ENCODE peak calls at places on chromosomes 3 and 15, in four cellular contexts. L is GM12878, Y is HL-60, O is K562. E is an unnamed sample.

GRCh38 chr3:7953449-7954015 is 548.1 kb upstream of the LMCD1 start:
- DNase-seq in O (no peak), L (no peak), Y (no peak), E (no peak)

GRCh38 chr15:31358163-31358562 is 31.5 kb downstream of the KLF13 start:
- DNase-seq in O (no peak), Y (no peak), L (no peak), E (no peak)

GRCh38 chr3:5298453-5298852 is 110.9 kb downstream of the EDEM1 start:
- DNase-seq in O (no peak), Y (no peak), L (peak; percentile 69), E (peak; percentile 32)

GRCh38 chr3:27824312-27825200 is 102.4 kb upstream of the EOMES start:
- DNase-seq in O (no peak), Y (no peak), L (no peak), E (no peak)

GRCh38 chr3:100740207-100740606 is 30.9 kb downstream of the TFG start:
- DNase-seq in O (peak; percentile 13), L (no peak), Y (no peak), E (no peak)

GRCh38 chr3:9916346-9916733 is 558 bp upstream of the IL17RC start:
- DNase-seq in L (no peak), Y (no peak), O (no peak), E (no peak)

GRCh38 chr15:50116477-50116876 is 2.6 kb downstream of the ATP8B4 start:
- DNase-seq in L (no peak), Y (peak; percentile 90), O (peak; percentile 51), E (no peak)

GRCh38 chr3:44624696-44625528 is at the start of gene ZNF197:
- DNase-seq in L (peak; percentile 48), Y (peak; percentile 90), O (peak; percentile 92), E (peak; percentile 52)

GRCh38 chr3:138127636-138128365 is 4.4 kb downstream of the A4GNT start:
- DNase-seq in Y (no peak), O (no peak), L (no peak), E (no peak)

GRCh38 chr3:105786988-105787387 is 81.8 kb downstream of the CBLB start:
- DNase-seq in L (no peak), Y (no peak), O (no peak), E (no peak)

GRCh38 chr3:105222568-105223093 is 144.1 kb upstream of the ALCAM start:
- DNase-seq in O (no peak), Y (no peak), L (no peak), E (no peak)

GRCh38 chr3:14925729-14926591 is 21.4 kb upstream of the NR2C2 start:
- DNase-seq in L (no peak), O (peak; percentile 72), Y (peak; percentile 43), E (no peak)

GRCh38 chr3:169813757-169814517 is 1.2 kb upstream of the LRRC34 start:
- DNase-seq in Y (peak; percentile 88), O (no peak), L (peak; percentile 83), E (peak; percentile 31)
- TF ChIP-seq SPI1 in Y (no peak), O (no peak), L (no peak), E (no peak)

DNA sequence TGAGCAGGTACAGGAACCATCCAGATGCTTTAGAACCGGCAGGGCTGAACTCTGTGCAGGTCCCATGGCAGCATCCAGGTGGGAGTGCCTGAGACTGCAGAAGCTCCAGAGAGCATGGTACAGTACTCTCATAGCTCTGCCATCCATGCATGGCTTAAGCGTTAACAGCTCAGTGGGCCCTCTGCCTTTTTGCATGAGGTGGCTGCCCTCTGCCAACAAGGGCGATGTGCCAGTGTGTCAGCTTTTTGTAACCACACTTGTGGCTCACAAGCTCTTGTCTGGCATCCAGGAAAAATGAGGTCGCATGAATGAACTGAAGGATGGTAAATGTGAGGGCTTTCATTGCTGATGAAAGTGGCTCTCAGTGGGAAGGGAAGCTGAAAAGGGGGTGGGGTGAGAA is 950.1 kb downstream of the DIPK2A start:
- DNase-seq in O (no peak), Y (no peak), L (no peak), E (no peak)
- TF ChIP-seq SPI1 in O (no peak), Y (no peak), L (no peak), E (no peak)

GRCh38 chr15:101795455-101795854 is 7.9 kb upstream of the OR4F6 start:
- DNase-seq in L (no peak), Y (no peak), O (no peak), E (no peak)
- TF ChIP-seq SPI1 in L (no peak), Y (no peak), O (no peak), E (no peak)

GRCh38 chr3:109559389-109559788 is 222.0 kb upstream of the DPPA4 start:
- DNase-seq in L (no peak), Y (no peak), O (no peak), E (no peak)
- TF ChIP-seq SPI1 in L (no peak), Y (no peak), O (no peak), E (no peak)

DNA sequence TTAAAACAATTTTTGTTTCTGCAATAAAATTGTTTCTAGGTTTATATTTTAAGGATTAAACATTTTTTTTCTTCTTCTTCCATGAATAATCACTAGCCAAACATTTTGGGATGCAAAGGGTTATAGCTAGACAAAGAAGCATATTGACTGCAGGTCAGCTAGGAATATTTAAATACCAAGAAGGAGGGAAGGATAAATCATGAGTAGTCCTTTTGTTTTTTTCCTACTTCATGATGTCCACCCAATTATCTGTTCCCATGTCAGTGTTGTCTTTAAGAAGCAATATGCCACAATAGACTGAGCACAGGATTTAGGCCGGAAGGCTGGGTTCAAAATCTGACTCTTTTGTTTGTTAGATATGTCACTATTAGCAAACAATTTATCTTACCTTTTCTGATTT is 82.1 kb downstream of the VPS8 start:
- DNase-seq in O (no peak), L (no peak), Y (no peak), E (no peak)
- TF ChIP-seq SPI1 in O (no peak), L (no peak), Y (no peak), E (no peak)

GRCh38 chr3:66224220-66224619 is 3.4 kb downstream of the SLC25A26 start:
- DNase-seq in O (no peak), L (no peak), Y (no peak), E (no peak)
- TF ChIP-seq SPI1 in O (no peak), L (no peak), Y (no peak), E (no peak)

GRCh38 chr3:165404357-165405042 is 208.3 kb upstream of the SLITRK3 start:
- DNase-seq in L (no peak), O (no peak), Y (no peak), E (no peak)
- TF ChIP-seq SPI1 in L (no peak), O (no peak), Y (no peak), E (no peak)

GRCh38 chr3:58563386-58564035 is 13.7 kb downstream of the FAM107A start:
- DNase-seq in O (no peak), Y (no peak), L (no peak), E (no peak)
- TF ChIP-seq SPI1 in O (no peak), Y (no peak), L (no peak), E (no peak)

DNA sequence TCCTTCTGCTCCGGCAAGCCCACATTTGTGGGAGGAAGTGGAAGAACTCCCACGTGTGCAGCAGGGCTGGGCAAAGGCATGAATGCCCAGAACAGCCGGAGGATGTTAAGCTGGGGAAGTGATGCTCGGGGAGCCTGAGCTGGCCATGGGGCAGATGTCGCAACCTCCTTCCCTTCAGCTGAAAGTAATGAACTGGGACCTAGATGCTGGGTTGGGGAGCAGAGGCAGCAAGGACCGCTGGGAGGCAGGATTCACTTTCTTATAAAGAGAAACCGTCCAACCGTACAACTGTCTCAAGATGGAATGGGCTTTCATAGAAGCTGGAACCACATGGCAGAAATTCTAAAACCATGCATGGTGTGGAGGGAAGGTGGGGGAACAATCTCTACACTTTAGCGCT is 290.9 kb downstream of the OCA2 start:
- DNase-seq in L (no peak), O (peak; percentile 17), Y (no peak), E (no peak)
- TF ChIP-seq SPI1 in L (no peak), O (no peak), Y (peak; percentile 10), E (no peak)